ENCODE peak calls at places on chromosome 10, in nine cellular contexts. N, U, J, E, Y, M, P, I and Q are unnamed samples.

GRCh38 chr10:52677087-52677486 is 95.5 kb downstream of the MBL2 start:
- DNase-seq in N (no peak), U (no peak), J (no peak), E (no peak), Y (no peak), M (no peak), P (no peak), I (no peak), Q (no peak)

GRCh38 chr10:102624094-102624493 is 20.2 kb upstream of the TRIM8 start:
- DNase-seq in N (no peak), U (no peak), J (no peak), E (peak; percentile 10), Y (no peak), M (no peak), P (no peak), I (no peak), Q (no peak)

GRCh38 chr10:132724436-132724835 is 61.5 kb downstream of the NKX6-2 start:
- DNase-seq in N (no peak), U (no peak), J (no peak), E (no peak), Y (no peak), M (no peak), P (no peak), I (no peak), Q (no peak)

GRCh38 chr10:96025566-96025965 is 17.8 kb upstream of the CCNJ start:
- DNase-seq in N (peak; percentile 43), U (peak; percentile 13), J (no peak), E (no peak), Y (peak; percentile 22), M (no peak), P (no peak), I (peak; percentile 23), Q (peak; percentile 22)

GRCh38 chr10:63103971-63104409 is 29.1 kb upstream of the NRBF2 start:
- DNase-seq in N (no peak), U (no peak), J (no peak), E (no peak), Y (no peak), M (no peak), P (no peak), I (no peak), Q (no peak)

GRCh38 chr10:31353574-31353973 is 34.6 kb downstream of the ZEB1 start:
- DNase-seq in N (no peak), U (no peak), J (no peak), E (no peak), Y (peak; percentile 65), M (no peak), P (peak; percentile 61), I (no peak), Q (peak; percentile 35)

GRCh38 chr10:95556994-95557767 is 4.0 kb downstream of the SORBS1 start:
- DNase-seq in N (no peak), U (no peak), J (no peak), E (no peak), Y (no peak), M (no peak), P (no peak), I (no peak), Q (no peak)

GRCh38 chr10:114905450-114905849 is 32.5 kb upstream of the TRUB1 start:
- DNase-seq in N (no peak), U (no peak), J (no peak), E (no peak), Y (no peak), M (no peak), P (no peak), I (no peak), Q (no peak)

GRCh38 chr10:12081879-12082560 is 13.3 kb downstream of the DHTKD1 start:
- DNase-seq in N (no peak), U (no peak), J (no peak), E (no peak), Y (no peak), M (no peak), P (no peak), I (no peak), Q (no peak)

GRCh38 chr10:90125406-90125805 is 424.0 kb downstream of the KIF20B start:
- DNase-seq in N (no peak), U (no peak), J (no peak), E (no peak), Y (no peak), M (no peak), P (no peak), I (no peak), Q (no peak)

GRCh38 chr10:11404931-11405330 is 206.5 kb downstream of the USP6NL start:
- DNase-seq in N (no peak), U (no peak), J (no peak), E (no peak), Y (no peak), M (no peak), P (no peak), I (no peak), Q (no peak)

GRCh38 chr10:132064771-132065437 is 842 bp upstream of the JAKMIP3 start:
- DNase-seq in N (peak; percentile 5), U (no peak), J (peak; percentile 79), E (no peak), Y (no peak), M (no peak), P (no peak), I (no peak), Q (no peak)

GRCh38 chr10:122020202-122020601 is 31.2 kb downstream of the TACC2 start:
- DNase-seq in N (no peak), U (no peak), J (no peak), E (no peak), Y (no peak), M (no peak), P (no peak), I (no peak), Q (no peak)
- TF ChIP-seq CTCF in N (no peak), U (no peak), J (no peak), E (no peak), Y (no peak), M (no peak), P (no peak), I (no peak), Q (no peak)

GRCh38 chr10:72067463-72068125 is 20.8 kb downstream of the SPOCK2 start:
- DNase-seq in N (no peak), U (no peak), J (no peak), E (no peak), Y (no peak), M (no peak), P (no peak), I (no peak), Q (no peak)

GRCh38 chr10:72068901-72069446 is 19.4 kb downstream of the SPOCK2 start:
- DNase-seq in N (no peak), U (no peak), J (no peak), E (no peak), Y (no peak), M (no peak), P (no peak), I (no peak), Q (no peak)

GRCh38 chr10:72068126-72068765 is 20.1 kb downstream of the SPOCK2 start:
- DNase-seq in N (no peak), U (no peak), J (no peak), E (no peak), Y (no peak), M (no peak), P (no peak), I (no peak), Q (no peak)

GRCh38 chr10:72072046-72072445 is 16.3 kb downstream of the SPOCK2 start:
- DNase-seq in N (no peak), U (no peak), J (no peak), E (no peak), Y (no peak), M (no peak), P (no peak), I (no peak), Q (no peak)

DNA sequence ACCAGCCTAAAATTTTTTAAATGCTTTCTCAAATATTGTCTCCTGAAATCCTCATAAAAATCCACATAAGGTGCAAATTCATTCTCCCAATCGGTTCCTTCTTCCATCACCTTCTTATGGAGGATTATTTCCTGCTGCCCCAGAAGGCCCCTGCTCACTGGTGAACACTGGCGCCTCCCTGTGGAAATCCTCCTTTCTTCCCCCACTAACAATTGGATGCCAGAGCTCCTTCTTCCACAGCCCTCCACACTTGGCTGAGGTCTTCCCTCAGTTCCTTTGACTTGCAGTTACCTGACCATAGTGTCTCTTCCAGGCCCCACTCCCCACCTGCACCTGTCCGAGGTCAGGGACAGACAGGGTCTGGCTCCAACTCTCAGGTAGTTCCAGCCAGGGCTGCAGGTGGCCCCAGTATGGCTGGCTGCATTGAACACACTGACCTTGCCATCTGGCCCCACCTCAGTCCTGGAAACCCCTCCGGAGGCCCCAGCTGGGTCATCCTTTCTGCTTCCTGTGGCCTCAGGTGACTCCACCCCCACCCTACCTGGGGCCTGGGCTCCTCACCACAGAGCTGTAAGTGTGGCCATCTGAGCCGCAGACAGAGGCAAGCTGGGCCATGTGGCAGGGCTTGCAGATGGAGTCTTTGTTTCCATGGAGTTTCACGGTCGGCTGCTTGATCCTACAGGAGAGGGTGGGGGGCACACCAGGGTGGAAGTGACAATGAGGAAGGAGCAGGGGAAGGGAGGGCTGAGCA is 18.4 kb downstream of the SPOCK2 start:
- DNase-seq in N (no peak), U (peak; percentile 18), J (no peak), E (no peak), Y (no peak), M (no peak), P (no peak), I (peak; percentile 36), Q (no peak)
- TF ChIP-seq CTCF in N (peak; percentile 26), U (peak; percentile 49), J (peak; percentile 40), E (peak; percentile 13), Y (peak; percentile 26), M (no peak), P (peak; percentile 38), I (no peak), Q (no peak)

DNA sequence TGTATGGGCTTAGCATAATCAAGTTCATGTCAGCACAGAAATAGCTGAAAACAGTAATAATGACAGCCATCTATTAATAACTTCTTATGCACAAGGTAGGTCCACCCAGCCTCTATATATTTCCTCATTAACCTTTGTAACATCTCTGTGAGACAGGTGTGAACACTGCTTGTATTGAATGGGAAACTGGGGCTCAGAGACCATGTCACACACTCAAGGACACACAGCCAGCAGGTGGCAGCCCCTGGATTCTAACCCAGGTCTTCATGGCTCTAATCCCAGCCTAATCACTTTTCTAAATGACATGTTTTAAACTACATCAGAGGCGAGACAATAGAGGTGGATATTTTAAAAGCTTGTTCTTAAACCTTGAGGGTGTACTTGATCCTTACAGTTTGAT is 591.4 kb downstream of the PARD3 start:
- DNase-seq in N (no peak), U (no peak), J (no peak), E (no peak), Y (no peak), M (no peak), P (no peak), I (no peak), Q (no peak)
- TF ChIP-seq CTCF in N (peak; percentile 4), U (peak; percentile 27), J (no peak), E (no peak), Y (peak; percentile 15), M (no peak), P (no peak), I (no peak), Q (no peak)

DNA sequence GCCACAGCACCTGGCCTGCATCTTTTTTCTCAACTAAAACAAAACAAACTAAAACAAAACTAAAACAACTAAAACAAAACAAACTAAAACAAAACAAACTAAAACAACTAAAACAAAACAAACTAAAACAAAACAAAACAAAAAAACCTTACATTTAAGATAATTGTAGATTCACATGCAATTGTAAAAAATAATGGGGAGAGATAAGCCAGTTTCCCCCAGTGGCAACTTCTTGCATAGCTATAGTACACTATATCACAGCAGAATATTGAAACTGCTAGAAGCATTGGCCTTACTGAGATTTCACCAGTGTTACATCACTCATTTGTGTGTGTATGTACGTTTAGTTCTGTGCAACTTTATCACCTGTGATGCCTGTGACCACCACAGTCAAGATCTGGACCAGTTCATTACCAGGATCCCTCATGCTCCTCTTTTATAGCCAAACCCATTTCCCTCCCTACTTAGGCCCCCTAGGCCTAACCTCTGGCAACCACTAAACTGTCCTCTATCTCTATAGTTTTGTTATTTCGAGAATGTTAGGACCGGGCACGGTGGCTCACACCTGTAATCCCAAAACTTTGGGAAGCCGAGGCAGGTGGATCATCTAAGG is 9.3 kb downstream of the FXYD4 start:
- DNase-seq in N (no peak), U (no peak), J (no peak), E (no peak), Y (no peak), M (no peak), P (no peak), I (no peak), Q (no peak)
- TF ChIP-seq CTCF in N (peak; percentile 15), U (peak; percentile 44), J (no peak), E (no peak), Y (no peak), M (no peak), P (no peak), I (no peak), Q (no peak)